ENCODE peak calls at places on chromosomes 13 and 19, in nine cellular contexts. V, C, O, I, S, E, H, G and K are unnamed samples.

GRCh38 chr13:21671793-21672680 is 1.2 kb downstream of the FGF9 start:
- DNase-seq in V (peak), C (peak), O (no peak), I (no peak), S (no peak), E (no peak), H (no peak), G (no peak), K (no peak)

GRCh38 chr13:43942301-43942700 is 62.6 kb downstream of the LACC1 start:
- DNase-seq in V (no peak), C (no peak), O (no peak), I (no peak), S (peak), E (no peak), H (no peak), G (no peak), K (no peak)

GRCh38 chr13:23578411-23579071 is 8.3 kb downstream of the TNFRSF19 start:
- DNase-seq in V (peak), C (peak), O (peak), I (peak), S (peak), E (peak), H (peak), G (peak), K (peak)

GRCh38 chr13:98447881-98448641 is 128.8 kb downstream of the STK24 start:
- DNase-seq in V (peak), C (no peak), O (no peak), I (peak), S (no peak), E (no peak), H (peak), G (no peak), K (peak)

GRCh38 chr19:38057954-38058690 is 151.1 kb downstream of the SIPA1L3 start:
- DNase-seq in V (no peak), C (no peak), O (peak), I (no peak), S (no peak), E (no peak), H (peak), G (no peak), K (peak)

GRCh38 chr19:4375620-4376228 is 24.6 kb downstream of the SH3GL1 start:
- DNase-seq in V (peak), C (peak), O (no peak), I (peak), S (peak), E (peak), H (peak), G (peak), K (peak)

GRCh38 chr13:27023385-27023784 is 148.2 kb downstream of the USP12 start:
- DNase-seq in V (no peak), C (no peak), O (no peak), I (no peak), S (no peak), E (no peak), H (no peak), G (no peak), K (peak)

GRCh38 chr13:103275708-103276107 is 209.5 kb upstream of the SLC10A2 start:
- DNase-seq in V (no peak), C (no peak), O (no peak), I (no peak), S (no peak), E (no peak), H (no peak), G (no peak), K (no peak)

GRCh38 chr19:51660975-51661600 is 14.5 kb upstream of the SIGLEC14 start:
- DNase-seq in V (peak), C (peak), O (no peak), I (peak), S (peak), E (peak), H (peak), G (no peak), K (peak)

GRCh38 chr19:3068071-3068470 is 5.8 kb upstream of the TLE5 start:
- DNase-seq in V (no peak), C (peak), O (no peak), I (no peak), S (no peak), E (no peak), H (no peak), G (peak), K (peak)

DNA sequence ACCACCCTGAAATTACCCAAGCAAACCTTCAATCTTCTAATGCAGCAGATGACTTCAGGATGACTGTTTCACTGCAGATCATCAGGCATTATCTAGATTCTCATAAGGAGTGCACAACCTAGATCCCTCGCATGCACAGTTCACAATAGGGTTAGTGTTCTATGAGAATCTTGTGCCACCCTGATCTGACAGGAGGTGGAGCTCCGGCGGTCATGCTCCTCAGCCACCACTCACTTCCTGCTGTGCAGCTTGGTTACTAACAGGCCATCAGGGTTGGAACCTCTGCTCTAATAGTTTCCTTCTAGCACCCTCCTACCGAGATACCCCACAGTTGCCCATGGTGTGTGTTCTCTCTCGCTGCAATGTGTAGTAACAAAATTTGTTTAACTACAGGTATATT is 442.8 kb downstream of the FGF14 start:
- DNase-seq in V (no peak), C (no peak), O (no peak), I (no peak), S (no peak), E (no peak), H (no peak), G (no peak), K (no peak)
- H3K4me3 ChIP-seq in V (no peak), C (no peak), O (no peak), I (no peak), S (no peak), E (no peak), H (no peak), G (no peak), K (no peak)

DNA sequence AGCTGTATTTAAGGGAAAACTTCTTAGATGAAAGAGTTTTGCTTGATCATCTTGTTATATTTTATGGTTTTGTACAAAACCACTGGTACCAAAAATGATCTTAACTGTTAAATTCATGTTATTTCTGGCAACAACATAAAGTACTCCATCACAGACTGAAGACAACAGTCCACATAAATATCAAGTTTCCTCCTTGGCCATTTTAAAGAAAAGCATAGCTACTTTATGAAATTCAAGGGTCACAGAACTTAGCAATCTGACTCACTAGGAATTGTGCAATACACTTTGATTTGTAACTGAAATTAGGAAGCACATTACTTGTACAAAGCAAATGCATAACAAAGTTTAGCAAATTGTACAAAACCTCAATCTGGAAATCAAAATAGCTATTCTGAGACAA is 66.2 kb downstream of the TBC1D4 start:
- DNase-seq in V (no peak), C (no peak), O (no peak), I (no peak), S (peak), E (no peak), H (no peak), G (no peak), K (no peak)
- H3K27ac ChIP-seq in V (no peak), C (peak), O (peak), I (no peak), S (no peak), E (no peak), H (no peak), G (peak), K (no peak)

GRCh38 chr19:13984875-13985741 is 21.0 kb downstream of the RFX1 start:
- DNase-seq in V (no peak), C (no peak), O (peak), I (no peak), S (no peak), E (no peak), H (no peak), G (no peak), K (no peak)
- H3K4me3 ChIP-seq in V (no peak), C (no peak), O (no peak), I (no peak), S (no peak), E (no peak), H (no peak), G (no peak), K (no peak)

GRCh38 chr19:42198676-42199439 is 18.6 kb downstream of the DEDD2 start:
- DNase-seq in V (no peak), C (no peak), O (no peak), I (no peak), S (no peak), E (peak), H (no peak), G (no peak), K (no peak)
- H3K27ac ChIP-seq in V (no peak), C (no peak), O (peak), I (no peak), S (no peak), E (no peak), H (no peak), G (no peak), K (no peak)

GRCh38 chr19:45506991-45507863 is at the start of gene VASP:
- DNase-seq in V (peak), C (peak), O (peak), I (peak), S (peak), E (peak), H (peak), G (peak), K (peak)

GRCh38 chr19:45506246-45506990 is 861 bp upstream of the VASP start:
- DNase-seq in V (peak), C (peak), O (peak), I (peak), S (peak), E (peak), H (peak), G (peak), K (peak)

GRCh38 chr19:45505151-45505995 is 1.9 kb upstream of the VASP start:
- DNase-seq in V (no peak), C (no peak), O (no peak), I (no peak), S (peak), E (no peak), H (no peak), G (no peak), K (no peak)

GRCh38 chr19:45503909-45504308 is 3.4 kb upstream of the VASP start:
- DNase-seq in V (no peak), C (no peak), O (no peak), I (no peak), S (no peak), E (no peak), H (no peak), G (no peak), K (no peak)

GRCh38 chr19:45505996-45506245 is 1.4 kb upstream of the VASP start:
- DNase-seq in V (no peak), C (no peak), O (no peak), I (no peak), S (no peak), E (no peak), H (no peak), G (no peak), K (no peak)
- H3K4me3 ChIP-seq in V (peak), C (peak), O (peak), I (no peak), S (peak), E (no peak), H (peak), G (peak), K (peak)

DNA sequence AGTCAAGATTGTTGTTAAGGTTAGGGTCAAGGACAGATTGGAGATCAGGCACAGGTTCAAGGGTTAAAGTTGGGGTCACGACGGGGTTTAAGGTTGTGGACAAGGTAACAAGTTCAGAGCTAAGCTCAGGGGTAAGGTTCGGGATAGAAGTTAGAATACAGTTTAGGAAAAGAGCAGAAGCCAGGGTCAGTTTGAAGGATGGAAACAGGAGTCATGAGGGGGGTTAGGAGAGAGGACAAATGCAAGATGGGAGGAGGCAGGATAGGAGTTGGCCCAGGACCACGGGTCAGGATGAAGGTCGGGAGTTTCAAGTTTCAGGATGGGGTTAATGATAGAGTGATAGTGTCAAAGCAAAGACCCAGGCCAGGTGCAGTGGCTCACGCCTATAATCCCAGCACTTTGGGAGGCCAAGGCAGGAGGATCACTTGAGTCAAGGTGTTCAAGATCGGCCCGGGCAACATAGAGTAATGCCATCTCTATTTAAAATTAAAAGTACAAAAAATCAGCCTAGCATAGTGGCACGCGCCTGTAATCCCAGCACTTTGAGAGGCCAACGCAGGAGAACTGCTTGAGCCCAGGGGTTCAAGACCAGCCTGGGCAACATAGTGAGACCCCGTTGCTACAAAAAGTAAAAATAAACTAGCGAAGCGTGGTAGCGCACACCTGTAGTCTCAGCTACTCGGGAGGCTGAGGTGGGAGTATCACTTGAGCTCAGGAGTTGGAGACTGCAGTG is 7.7 kb downstream of the NPHS1 start:
- DNase-seq in V (no peak), C (no peak), O (peak), I (no peak), S (no peak), E (no peak), H (no peak), G (no peak), K (no peak)
- H3K27ac ChIP-seq in V (no peak), C (no peak), O (no peak), I (no peak), S (no peak), E (no peak), H (no peak), G (no peak), K (no peak)

GRCh38 chr13:35994131-35994966 is 136.8 kb downstream of the DCLK1 start:
- DNase-seq in V (no peak), C (peak), O (no peak), I (peak), S (peak), E (peak), H (no peak), G (peak), K (no peak)
- H3K4me3 ChIP-seq in V (no peak), C (no peak), O (no peak), I (no peak), S (no peak), E (no peak), H (no peak), G (no peak), K (no peak)

GRCh38 chr13:75801388-75801787 is 165.3 kb downstream of the LMO7 start:
- DNase-seq in V (no peak), C (no peak), O (no peak), I (no peak), S (no peak), E (no peak), H (no peak), G (no peak), K (no peak)

GRCh38 chr13:75800545-75800944 is 164.4 kb downstream of the LMO7 start:
- DNase-seq in V (no peak), C (no peak), O (no peak), I (no peak), S (no peak), E (no peak), H (peak), G (no peak), K (no peak)

GRCh38 chr13:75803175-75803611 is 167.1 kb downstream of the LMO7 start:
- DNase-seq in V (no peak), C (no peak), O (no peak), I (no peak), S (no peak), E (no peak), H (no peak), G (no peak), K (no peak)

GRCh38 chr13:75803982-75804381 is 167.9 kb downstream of the LMO7 start:
- DNase-seq in V (no peak), C (no peak), O (no peak), I (no peak), S (no peak), E (no peak), H (no peak), G (no peak), K (no peak)

GRCh38 chr13:75802161-75802560 is 166.0 kb downstream of the LMO7 start:
- DNase-seq in V (no peak), C (no peak), O (no peak), I (no peak), S (no peak), E (no peak), H (no peak), G (no peak), K (no peak)
- H3K27ac ChIP-seq in V (no peak), C (no peak), O (no peak), I (no peak), S (no peak), E (no peak), H (no peak), G (no peak), K (no peak)